ENCODE peak calls at places on chromosome 2, in seven cellular contexts. J is Calu3, Q is DMS 273 treated with DMSO at 0.1 percent for 48 hours, W is heart left ventricle, C is HEK293T, R is body of pancreas, H is KG1. M is an unnamed sample.

GRCh38 chr2:73939419-73939818 is 12.7 kb downstream of the DGUOK start:
- DNase-seq in J (no peak), Q (no peak), W (peak; percentile 52), C (no peak), R (peak; percentile 43), H (no peak), M (no peak)

GRCh38 chr2:190532581-190532980 is 1.9 kb downstream of the NEMP2 start:
- DNase-seq in J (no peak), Q (no peak), W (no peak), C (no peak), R (no peak), H (peak; percentile 28), M (no peak)

GRCh38 chr2:28055325-28055970 is 164.9 kb downstream of the BABAM2 start:
- DNase-seq in J (no peak), Q (no peak), W (no peak), C (no peak), R (no peak), H (no peak), M (no peak)

GRCh38 chr2:97736608-97737330 is 23.4 kb downstream of the ZAP70 start:
- DNase-seq in J (no peak), Q (no peak), W (peak; percentile 20), C (no peak), R (no peak), H (no peak), M (no peak)

GRCh38 chr2:120509991-120510735 is 164.2 kb downstream of the INHBB start:
- DNase-seq in J (no peak), Q (no peak), W (no peak), C (no peak), R (no peak), H (no peak), M (peak; percentile 63)

GRCh38 chr2:8298783-8299182 is 383.1 kb upstream of the ID2 start:
- DNase-seq in J (no peak), Q (no peak), W (peak; percentile 49), C (no peak), R (peak; percentile 81), H (peak; percentile 30), M (no peak)

GRCh38 chr2:16958266-16958665 is 292.6 kb upstream of the CYRIA start:
- DNase-seq in J (no peak), Q (no peak), W (no peak), C (no peak), R (no peak), H (no peak), M (no peak)

GRCh38 chr2:215930505-215931233 is 82.7 kb downstream of the MREG start:
- DNase-seq in J (no peak), Q (no peak), W (no peak), C (no peak), R (no peak), H (no peak), M (no peak)

GRCh38 chr2:114699423-114699944 is 257.0 kb downstream of the DPP10 start:
- DNase-seq in J (no peak), Q (no peak), W (no peak), C (no peak), R (no peak), H (no peak), M (no peak)

GRCh38 chr2:210630904-210631560 is 74.6 kb downstream of the CPS1 start:
- DNase-seq in J (no peak), Q (no peak), W (no peak), C (no peak), R (no peak), H (no peak), M (no peak)